ENCODE peak calls at places on chromosomes 11 and 22, in seven cellular contexts. A is HL-60; F is SK-N-SH; Q is tibial artery; C is H1; O is AG10803; R is CD8-positive, alpha-beta T cell. W is an unnamed sample.

GRCh38 chr22:28222066-28222465 is 303.0 kb upstream of the PITPNB start:
- DNase-seq in C (no peak), O (no peak), R (no peak), Q (no peak), A (no peak), F (no peak), W (no peak)

GRCh38 chr11:131815631-131816030 is 445.2 kb downstream of the NTM start:
- DNase-seq in R (no peak), Q (no peak), F (no peak), C (no peak), O (no peak), A (no peak), W (no peak)

GRCh38 chr22:40033586-40034380 is 39.0 kb downstream of the FAM83F start:
- DNase-seq in A (no peak), F (no peak), O (no peak), Q (no peak), R (no peak), C (no peak), W (no peak)

GRCh38 chr11:116334596-116334995 is 438.2 kb downstream of the BUD13 start:
- DNase-seq in F (no peak), C (no peak), A (no peak), Q (no peak), O (no peak), R (no peak), W (no peak)

GRCh38 chr11:127474735-127475134 is 474.2 kb upstream of the KIRREL3 start:
- DNase-seq in O (no peak), Q (no peak), R (no peak), F (no peak), A (no peak), C (no peak), W (no peak)

GRCh38 chr11:34449013-34449412 is 10.3 kb downstream of the CAT start:
- DNase-seq in Q (no peak), C (no peak), O (no peak), R (no peak), A (peak), F (no peak), W (no peak)

GRCh38 chr11:33767624-33768023 is 6.7 kb downstream of the FBXO3 start:
- DNase-seq in C (no peak), A (no peak), R (no peak), Q (no peak), O (no peak), F (no peak), W (no peak)

GRCh38 chr11:69642913-69643632 is 2.1 kb downstream of the CCND1 start:
- DNase-seq in O (peak), A (peak), Q (peak), R (peak), C (no peak), F (peak), W (peak)

GRCh38 chr11:450809-451451 is 851 bp downstream of the PTDSS2 start:
- DNase-seq in R (peak), F (peak), A (peak), O (peak), Q (peak), C (no peak), W (peak)

GRCh38 chr11:17063171-17064002 is 14.1 kb downstream of the RPS13 start:
- DNase-seq in R (no peak), C (peak), O (peak), F (peak), Q (no peak), A (peak), W (peak)
- TF ChIP-seq CTCF in R (no peak), C (peak), O (peak), F (peak), Q (peak), A (peak), W (peak)

DNA sequence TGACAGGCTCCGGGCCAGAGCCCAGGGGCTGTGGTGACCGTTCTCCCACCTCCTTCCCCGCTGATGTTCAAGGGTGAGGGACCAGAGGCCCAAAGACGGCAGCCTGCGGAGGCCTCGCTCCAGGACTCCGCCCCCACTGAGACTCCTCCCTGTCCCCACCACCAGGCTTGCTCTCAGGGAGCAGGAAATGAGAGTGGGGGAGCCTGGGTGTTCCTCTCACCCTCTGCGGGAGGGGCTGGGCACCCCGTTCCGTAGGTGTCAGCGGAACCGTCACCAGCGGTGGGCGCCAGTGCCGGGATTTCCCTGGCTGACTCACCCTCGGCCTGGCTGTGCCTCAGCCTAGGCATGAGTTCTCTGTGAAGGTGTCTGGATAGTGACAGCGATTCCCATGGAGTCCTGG is 15.7 kb downstream of the DAGLA start:
- DNase-seq in F (peak), Q (peak), C (no peak), A (no peak), O (peak), R (peak), W (no peak)
- TF ChIP-seq CTCF in F (peak), Q (peak), C (no peak), A (no peak), O (peak), R (no peak), W (no peak)

GRCh38 chr11:41201156-41201555 is 258.3 kb downstream of the LRRC4C start:
- DNase-seq in A (peak), C (peak), R (no peak), O (no peak), Q (no peak), F (peak), W (peak)
- TF ChIP-seq CTCF in A (no peak), C (no peak), R (no peak), O (peak), Q (no peak), F (peak), W (peak)

GRCh38 chr11:47179655-47179991 is 2.9 kb upstream of the ARFGAP2 start:
- DNase-seq in C (no peak), O (peak), A (peak), R (peak), F (peak), Q (no peak), W (no peak)
- TF ChIP-seq CTCF in C (no peak), O (peak), A (peak), R (no peak), F (peak), Q (no peak), W (no peak)

DNA sequence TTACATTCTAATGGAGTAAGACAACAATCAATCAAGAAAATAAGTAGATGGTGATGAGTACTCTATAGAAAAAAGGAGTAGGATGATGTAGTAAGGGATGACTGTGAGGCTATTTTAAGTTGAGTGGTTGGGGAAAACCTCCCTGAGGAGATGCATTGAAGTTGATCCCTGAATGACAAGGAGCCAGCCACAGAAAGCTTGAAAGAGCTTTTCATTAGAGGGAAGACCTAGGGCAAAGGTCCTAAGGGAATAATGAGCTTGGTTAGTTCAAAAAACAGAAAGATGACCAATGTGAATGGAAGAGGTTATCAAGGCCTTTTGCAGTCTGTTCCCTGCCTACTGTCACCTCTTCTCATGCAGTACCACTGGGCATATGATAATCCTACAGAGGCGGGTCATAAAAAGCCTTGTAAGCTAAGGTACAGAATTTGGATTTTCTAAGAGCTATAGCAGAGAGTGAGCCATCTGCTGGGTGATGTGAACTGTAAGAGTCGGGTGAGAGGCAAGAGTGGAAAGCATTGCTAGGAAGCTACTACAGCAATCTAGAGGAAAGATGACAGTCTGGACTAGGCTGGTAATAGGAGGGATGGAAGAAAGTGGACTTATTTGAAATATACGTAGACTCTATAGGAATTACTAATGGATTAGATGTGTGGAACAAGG is 3.1 kb downstream of the PPP2R1B start:
- DNase-seq in F (no peak), C (no peak), Q (no peak), A (no peak), R (no peak), O (no peak), W (no peak)
- TF ChIP-seq CTCF in F (no peak), C (no peak), Q (no peak), A (no peak), R (no peak), O (peak), W (no peak)

GRCh38 chr22:50621948-50622722 is 5.8 kb downstream of the ARSA start:
- DNase-seq in R (peak), F (peak), A (peak), C (no peak), Q (no peak), O (no peak), W (no peak)
- TF ChIP-seq CTCF in R (peak), F (peak), A (peak), C (peak), Q (no peak), O (no peak), W (no peak)